ENCODE peak calls at places on chromosome X, in five cellular contexts. U is central memory CD4-positive, alpha-beta T cell; T is activated CD4-positive, alpha-beta T cell treated with anti-CD3 and anti-CD28 coated beads, Interleukin-2, amount 50 U/mL, for 24 hours; Y is activated CD8-positive, alpha-beta T cell treated with anti-CD3 and anti-CD28 coated beads, Interleukin-2, amount 10 ng/mL, durations not matched to agents 7 days and 5 days; X is CD8-positive, alpha-beta memory T cell. H is an unnamed sample.

GRCh38 chrX:3145716-3146115 is 104.4 kb downstream of the ARSF start:
- DNase-seq in U (no peak), T (no peak), Y (no peak), X (no peak), H (no peak)

GRCh38 chrX:134377537-134377936 is 82.4 kb upstream of the HPRT1 start:
- DNase-seq in U (no peak), T (no peak), Y (peak), X (no peak), H (peak)

GRCh38 chrX:72276478-72276953 is 532 bp downstream of the RPS4X start:
- DNase-seq in U (no peak), T (no peak), Y (no peak), X (no peak), H (no peak)

GRCh38 chrX:49915352-49916222 is 6.8 kb upstream of the CLCN5 start:
- DNase-seq in U (peak), T (no peak), Y (peak), X (peak), H (peak)

GRCh38 chrX:71493111-71493613 is 39.7 kb upstream of the OGT start:
- DNase-seq in U (no peak), T (no peak), Y (no peak), X (no peak), H (no peak)

GRCh38 chrX:31266172-31267076 is 194.6 kb upstream of the FTHL17 start:
- DNase-seq in U (no peak), T (no peak), Y (peak), X (no peak), H (no peak)

GRCh38 chrX:19513383-19513782 is 1.9 kb downstream of the MAP3K15 start:
- DNase-seq in U (no peak), T (no peak), Y (no peak), X (no peak), H (no peak)

GRCh38 chrX:149494844-149495565 is 10.1 kb downstream of the IDS start:
- DNase-seq in U (no peak), T (no peak), Y (no peak), X (no peak), H (no peak)

GRCh38 chrX:108270739-108271396 is 167.4 kb downstream of the COL4A6 start:
- DNase-seq in U (no peak), T (no peak), Y (no peak), X (no peak), H (no peak)

GRCh38 chrX:16137416-16138107 is 14.2 kb downstream of the GRPR start:
- DNase-seq in U (no peak), T (no peak), Y (no peak), X (no peak), H (no peak)

H was measured in GDM1.